ENCODE peak calls at places on chromosomes 3 and 15, in eight cellular contexts. One of them, this sample, is unnamed.
A peak's percentile ranks its signal among the peaks of the same experiment; 100 is the strongest.

GRCh38 chr3:108117245-108117644 is 26.4 kb upstream of the CD47 start:
- DNase-seq in CD8-positive, alpha-beta memory T cell: no peak
- DNase-seq in fibroblast of lung: peak; percentile 41
- DNase-seq in breast epithelium: no peak
- DNase-seq in astrocyte of the spinal cord: no peak
- DNase-seq in AG04450: no peak
- DNase-seq in GM06990: no peak
- DNase-seq in body of pancreas: no peak
- DNase-seq in this sample: no peak

GRCh38 chr3:117101697-117102096 is 392.1 kb downstream of the TUSC7 start:
- DNase-seq in CD8-positive, alpha-beta memory T cell: no peak
- DNase-seq in fibroblast of lung: no peak
- DNase-seq in breast epithelium: no peak
- DNase-seq in astrocyte of the spinal cord: no peak
- DNase-seq in AG04450: no peak
- DNase-seq in GM06990: no peak
- DNase-seq in body of pancreas: no peak
- DNase-seq in this sample: no peak

GRCh38 chr3:11154953-11155325 is 646 bp downstream of the HRH1 start:
- DNase-seq in CD8-positive, alpha-beta memory T cell: no peak
- DNase-seq in fibroblast of lung: peak; percentile 39
- DNase-seq in breast epithelium: no peak
- DNase-seq in astrocyte of the spinal cord: peak; percentile 48
- DNase-seq in AG04450: no peak
- DNase-seq in GM06990: no peak
- DNase-seq in body of pancreas: no peak
- DNase-seq in this sample: no peak

GRCh38 chr3:129357616-129358015 is 70.8 kb downstream of the EFCAB12 start:
- DNase-seq in CD8-positive, alpha-beta memory T cell: no peak
- DNase-seq in fibroblast of lung: no peak
- DNase-seq in breast epithelium: no peak
- DNase-seq in astrocyte of the spinal cord: no peak
- DNase-seq in AG04450: no peak
- DNase-seq in GM06990: no peak
- DNase-seq in body of pancreas: no peak
- DNase-seq in this sample: no peak

GRCh38 chr15:20357139-20358065 is 184.2 kb downstream of the GOLGA6L6 start:
- DNase-seq in CD8-positive, alpha-beta memory T cell: no peak
- DNase-seq in fibroblast of lung: no peak
- DNase-seq in breast epithelium: no peak
- DNase-seq in astrocyte of the spinal cord: no peak
- DNase-seq in AG04450: no peak
- DNase-seq in GM06990: no peak
- DNase-seq in body of pancreas: peak; percentile 17
- DNase-seq in this sample: no peak

GRCh38 chr3:52506266-52506966 is 11.3 kb downstream of the STAB1 start:
- DNase-seq in CD8-positive, alpha-beta memory T cell: no peak
- DNase-seq in fibroblast of lung: no peak
- DNase-seq in breast epithelium: no peak
- DNase-seq in astrocyte of the spinal cord: no peak
- DNase-seq in AG04450: no peak
- DNase-seq in GM06990: no peak
- DNase-seq in body of pancreas: no peak
- DNase-seq in this sample: no peak

GRCh38 chr3:29164825-29165224 is 116.0 kb upstream of the RBMS3 start:
- DNase-seq in CD8-positive, alpha-beta memory T cell: no peak
- DNase-seq in fibroblast of lung: no peak
- DNase-seq in breast epithelium: no peak
- DNase-seq in astrocyte of the spinal cord: no peak
- DNase-seq in AG04450: no peak
- DNase-seq in GM06990: no peak
- DNase-seq in body of pancreas: no peak
- DNase-seq in this sample: no peak

GRCh38 chr3:41740374-41740773 is 221.5 kb downstream of the ULK4 start:
- DNase-seq in CD8-positive, alpha-beta memory T cell: no peak
- DNase-seq in fibroblast of lung: no peak
- DNase-seq in breast epithelium: no peak
- DNase-seq in astrocyte of the spinal cord: no peak
- DNase-seq in AG04450: no peak
- DNase-seq in GM06990: no peak
- DNase-seq in body of pancreas: no peak
- DNase-seq in this sample: no peak

GRCh38 chr15:89172921-89173320 is 48.5 kb downstream of the RLBP1 start:
- DNase-seq in CD8-positive, alpha-beta memory T cell: no peak
- DNase-seq in fibroblast of lung: no peak
- DNase-seq in breast epithelium: no peak
- DNase-seq in astrocyte of the spinal cord: no peak
- DNase-seq in AG04450: no peak
- DNase-seq in GM06990: no peak
- DNase-seq in body of pancreas: no peak
- DNase-seq in this sample: no peak

GRCh38 chr3:38649500-38650247 is at the start of gene SCN5A:
- DNase-seq in CD8-positive, alpha-beta memory T cell: peak; percentile 29
- DNase-seq in fibroblast of lung: no peak
- DNase-seq in breast epithelium: no peak
- DNase-seq in astrocyte of the spinal cord: no peak
- DNase-seq in AG04450: no peak
- DNase-seq in GM06990: peak; percentile 42
- DNase-seq in body of pancreas: peak; percentile 69
- DNase-seq in this sample: peak; percentile 31

GRCh38 chr15:74723754-74724334 is 1.5 kb downstream of the CYP1A1 start:
- DNase-seq in CD8-positive, alpha-beta memory T cell: no peak
- DNase-seq in fibroblast of lung: peak; percentile 70
- DNase-seq in breast epithelium: no peak
- DNase-seq in astrocyte of the spinal cord: peak; percentile 54
- DNase-seq in AG04450: no peak
- DNase-seq in GM06990: no peak
- DNase-seq in body of pancreas: no peak
- DNase-seq in this sample: peak; percentile 34

GRCh38 chr15:96893159-96893906 is 562.8 kb downstream of the NR2F2 start:
- DNase-seq in CD8-positive, alpha-beta memory T cell: no peak
- DNase-seq in fibroblast of lung: peak; percentile 11
- DNase-seq in breast epithelium: no peak
- DNase-seq in astrocyte of the spinal cord: peak; percentile 6
- DNase-seq in AG04450: no peak
- DNase-seq in GM06990: no peak
- DNase-seq in body of pancreas: peak; percentile 11
- DNase-seq in this sample: peak; percentile 6

GRCh38 chr3:176275538-176275937 is 921.7 kb downstream of the TBL1XR1 start:
- DNase-seq in CD8-positive, alpha-beta memory T cell: no peak
- DNase-seq in fibroblast of lung: no peak
- DNase-seq in breast epithelium: no peak
- DNase-seq in astrocyte of the spinal cord: no peak
- DNase-seq in AG04450: no peak
- DNase-seq in GM06990: no peak
- DNase-seq in body of pancreas: no peak
- DNase-seq in this sample: no peak

GRCh38 chr3:20062996-20063395 is 22.8 kb downstream of the KAT2B start:
- DNase-seq in CD8-positive, alpha-beta memory T cell: no peak
- DNase-seq in fibroblast of lung: no peak
- DNase-seq in breast epithelium: no peak
- DNase-seq in astrocyte of the spinal cord: no peak
- DNase-seq in AG04450: no peak
- DNase-seq in GM06990: no peak
- DNase-seq in body of pancreas: no peak
- DNase-seq in this sample: no peak

DNA sequence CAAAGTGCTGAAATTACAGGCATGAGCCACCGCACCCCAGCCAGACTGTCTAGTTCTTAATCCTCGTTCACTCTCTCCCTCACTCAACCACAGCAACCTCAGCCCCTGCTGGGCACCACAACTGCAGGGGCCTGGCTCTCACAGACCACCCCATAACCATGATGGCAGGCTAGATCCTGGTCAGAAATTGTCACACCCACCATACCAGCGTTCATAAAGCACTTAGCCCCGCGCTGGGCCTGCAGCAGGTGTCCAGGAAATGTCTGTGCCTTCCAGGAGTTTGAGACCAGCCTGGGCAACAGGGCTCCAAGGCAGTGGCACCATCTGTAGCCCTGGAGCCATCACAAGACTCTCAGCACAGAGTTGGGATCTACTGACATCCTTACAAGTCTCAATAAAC is 1.9 kb downstream of the SHISA5 start:
- DNase-seq in CD8-positive, alpha-beta memory T cell: no peak
- DNase-seq in fibroblast of lung: no peak
- DNase-seq in breast epithelium: no peak
- DNase-seq in astrocyte of the spinal cord: no peak
- DNase-seq in AG04450: no peak
- DNase-seq in GM06990: no peak
- DNase-seq in body of pancreas: no peak
- DNase-seq in this sample: no peak
- H3K4me3 ChIP-seq in CD8-positive, alpha-beta memory T cell: no peak overlapping the region
- H3K4me3 ChIP-seq in fibroblast of lung: no peak overlapping the region
- H3K4me3 ChIP-seq in breast epithelium: no peak overlapping the region
- H3K4me3 ChIP-seq in astrocyte of the spinal cord: no peak overlapping the region
- H3K4me3 ChIP-seq in AG04450: no peak overlapping the region
- H3K4me3 ChIP-seq in GM06990: no peak overlapping the region
- H3K4me3 ChIP-seq in body of pancreas: no peak overlapping the region
- H3K4me3 ChIP-seq in this sample: no peak overlapping the region

GRCh38 chr15:47743385-47743784 is 26.1 kb downstream of the SEMA6D start:
- DNase-seq in CD8-positive, alpha-beta memory T cell: no peak
- DNase-seq in fibroblast of lung: no peak
- DNase-seq in breast epithelium: no peak
- DNase-seq in astrocyte of the spinal cord: no peak
- DNase-seq in AG04450: no peak
- DNase-seq in GM06990: no peak
- DNase-seq in body of pancreas: no peak
- DNase-seq in this sample: no peak

GRCh38 chr15:47742742-47743141 is 25.4 kb downstream of the SEMA6D start:
- DNase-seq in CD8-positive, alpha-beta memory T cell: no peak
- DNase-seq in fibroblast of lung: no peak
- DNase-seq in breast epithelium: no peak
- DNase-seq in astrocyte of the spinal cord: no peak
- DNase-seq in AG04450: no peak
- DNase-seq in GM06990: no peak
- DNase-seq in body of pancreas: no peak
- DNase-seq in this sample: no peak

GRCh38 chr15:47741082-47741481 is 23.8 kb downstream of the SEMA6D start:
- DNase-seq in CD8-positive, alpha-beta memory T cell: no peak
- DNase-seq in fibroblast of lung: no peak
- DNase-seq in breast epithelium: no peak
- DNase-seq in astrocyte of the spinal cord: no peak
- DNase-seq in AG04450: no peak
- DNase-seq in GM06990: no peak
- DNase-seq in body of pancreas: no peak
- DNase-seq in this sample: no peak

GRCh38 chr15:47742334-47742733 is 25.0 kb downstream of the SEMA6D start:
- DNase-seq in CD8-positive, alpha-beta memory T cell: no peak
- DNase-seq in fibroblast of lung: no peak
- DNase-seq in breast epithelium: no peak
- DNase-seq in astrocyte of the spinal cord: no peak
- DNase-seq in AG04450: no peak
- DNase-seq in GM06990: no peak
- DNase-seq in body of pancreas: no peak
- DNase-seq in this sample: no peak

GRCh38 chr15:47741907-47742306 is 24.6 kb downstream of the SEMA6D start:
- DNase-seq in CD8-positive, alpha-beta memory T cell: no peak
- DNase-seq in fibroblast of lung: no peak
- DNase-seq in breast epithelium: no peak
- DNase-seq in astrocyte of the spinal cord: no peak
- DNase-seq in AG04450: no peak
- DNase-seq in GM06990: no peak
- DNase-seq in body of pancreas: no peak
- DNase-seq in this sample: no peak
- H3K4me3 ChIP-seq in CD8-positive, alpha-beta memory T cell: no peak overlapping the region
- H3K4me3 ChIP-seq in fibroblast of lung: no peak overlapping the region
- H3K4me3 ChIP-seq in breast epithelium: no peak overlapping the region
- H3K4me3 ChIP-seq in astrocyte of the spinal cord: no peak overlapping the region
- H3K4me3 ChIP-seq in AG04450: no peak overlapping the region
- H3K4me3 ChIP-seq in GM06990: no peak overlapping the region
- H3K4me3 ChIP-seq in body of pancreas: no peak overlapping the region
- H3K4me3 ChIP-seq in this sample: no peak overlapping the region

GRCh38 chr3:138593488-138594149 is 441 bp downstream of the CEP70 start:
- DNase-seq in CD8-positive, alpha-beta memory T cell: no peak
- DNase-seq in fibroblast of lung: no peak
- DNase-seq in breast epithelium: no peak
- DNase-seq in astrocyte of the spinal cord: no peak
- DNase-seq in AG04450: no peak
- DNase-seq in GM06990: no peak
- DNase-seq in body of pancreas: peak; percentile 26
- DNase-seq in this sample: no peak

GRCh38 chr3:138594150-138594934 is at the start of gene CEP70:
- DNase-seq in CD8-positive, alpha-beta memory T cell: peak; percentile 91
- DNase-seq in fibroblast of lung: peak; percentile 94
- DNase-seq in breast epithelium: peak; percentile 94
- DNase-seq in astrocyte of the spinal cord: peak; percentile 95
- DNase-seq in AG04450: peak; percentile 85
- DNase-seq in GM06990: peak; percentile 85
- DNase-seq in body of pancreas: peak; percentile 97
- DNase-seq in this sample: peak; percentile 88

GRCh38 chr3:138594935-138595259 is 837 bp upstream of the CEP70 start:
- DNase-seq in CD8-positive, alpha-beta memory T cell: no peak
- DNase-seq in fibroblast of lung: no peak
- DNase-seq in breast epithelium: no peak
- DNase-seq in astrocyte of the spinal cord: no peak
- DNase-seq in AG04450: no peak
- DNase-seq in GM06990: no peak
- DNase-seq in body of pancreas: no peak
- DNase-seq in this sample: no peak

GRCh38 chr3:138600341-138600740 is 6.3 kb upstream of the CEP70 start:
- DNase-seq in CD8-positive, alpha-beta memory T cell: no peak
- DNase-seq in fibroblast of lung: peak; percentile 10
- DNase-seq in breast epithelium: peak; percentile 72
- DNase-seq in astrocyte of the spinal cord: no peak
- DNase-seq in AG04450: no peak
- DNase-seq in GM06990: no peak
- DNase-seq in body of pancreas: no peak
- DNase-seq in this sample: no peak

GRCh38 chr3:138598534-138598933 is 4.5 kb upstream of the CEP70 start:
- DNase-seq in CD8-positive, alpha-beta memory T cell: no peak
- DNase-seq in fibroblast of lung: no peak
- DNase-seq in breast epithelium: no peak
- DNase-seq in astrocyte of the spinal cord: no peak
- DNase-seq in AG04450: no peak
- DNase-seq in GM06990: no peak
- DNase-seq in body of pancreas: no peak
- DNase-seq in this sample: no peak
- H3K4me3 ChIP-seq in CD8-positive, alpha-beta memory T cell: no peak overlapping the region
- H3K4me3 ChIP-seq in fibroblast of lung: no peak overlapping the region
- H3K4me3 ChIP-seq in breast epithelium: no peak overlapping the region
- H3K4me3 ChIP-seq in astrocyte of the spinal cord: no peak overlapping the region
- H3K4me3 ChIP-seq in AG04450: no peak overlapping the region
- H3K4me3 ChIP-seq in GM06990: no peak overlapping the region
- H3K4me3 ChIP-seq in body of pancreas: no peak overlapping the region
- H3K4me3 ChIP-seq in this sample: no peak overlapping the region

DNA sequence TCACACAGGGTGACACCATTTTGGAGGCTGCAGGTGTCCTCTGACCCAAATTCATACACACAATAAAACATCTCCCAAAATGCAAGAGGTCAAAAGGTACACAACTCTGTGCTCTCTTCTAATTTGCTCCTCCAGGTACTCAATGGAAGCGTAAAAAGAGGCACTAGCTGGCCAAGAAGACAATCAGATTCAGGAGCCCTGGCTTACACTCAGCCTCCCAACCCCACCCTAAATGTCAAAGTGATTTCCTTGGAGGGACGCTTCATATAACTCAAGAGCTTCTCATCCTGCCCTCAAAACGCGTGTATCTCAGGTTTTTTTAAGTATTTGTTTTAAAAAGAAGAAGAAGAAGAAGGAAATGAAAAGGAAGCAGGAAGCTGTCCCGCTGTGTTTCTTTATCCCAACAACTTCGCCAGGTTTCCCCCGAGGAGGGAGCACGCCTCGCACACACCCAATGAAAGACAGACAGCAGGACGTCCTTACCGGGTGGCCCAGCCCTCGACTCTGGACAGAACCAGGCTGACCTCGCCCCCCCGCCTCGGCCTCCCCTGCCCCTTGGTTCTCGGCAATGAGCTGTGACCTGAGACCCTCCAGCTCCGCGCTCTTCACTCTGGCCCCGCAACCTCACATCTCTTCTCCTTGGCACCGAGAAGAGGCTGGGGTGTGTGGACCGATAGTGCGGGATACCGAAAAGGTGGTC is 620.7 kb upstream of the ZNF385D start:
- DNase-seq in CD8-positive, alpha-beta memory T cell: no peak
- DNase-seq in fibroblast of lung: no peak
- DNase-seq in breast epithelium: no peak
- DNase-seq in astrocyte of the spinal cord: no peak
- DNase-seq in AG04450: no peak
- DNase-seq in GM06990: no peak
- DNase-seq in body of pancreas: peak; percentile 7
- DNase-seq in this sample: no peak
- H3K4me3 ChIP-seq in CD8-positive, alpha-beta memory T cell: no peak overlapping the region
- H3K4me3 ChIP-seq in fibroblast of lung: peak overlapping the region; percentile 3
- H3K4me3 ChIP-seq in breast epithelium: peak overlapping the region; percentile 52
- H3K4me3 ChIP-seq in astrocyte of the spinal cord: peak overlapping the region; percentile 40
- H3K4me3 ChIP-seq in AG04450: no peak overlapping the region
- H3K4me3 ChIP-seq in GM06990: no peak overlapping the region
- H3K4me3 ChIP-seq in body of pancreas: no peak overlapping the region
- H3K4me3 ChIP-seq in this sample: no peak overlapping the region

This sample was measured in GM12865.